ENCODE peak calls at places on chromosome 4, in nine cellular contexts. T is substantia nigra; V is stimulated activated CD4-positive, alpha-beta T cell treated with anti-CD3 and anti-CD28 coated beads, TNF-alpha, amount 100 ng/mL, for 4 hours; W is PC-3; R is activated T-helper 1 cell treated with anti-CD3 and anti-CD28 coated beads, Interleukin-2, amount 50 U/mL, for 16 hours; N is ACHN; E is PC-9; Z is retina; Y is cerebellum. U is an unnamed sample.

GRCh38 chr4:15659768-15660394 is 4.7 kb upstream of the FBXL5 start:
- DNase-seq in V (no peak), Z (no peak), Y (no peak), N (no peak), W (no peak), T (no peak), E (no peak), R (no peak), U (no peak)

GRCh38 chr4:87545052-87545451 is 15.9 kb upstream of the SPARCL1 start:
- DNase-seq in V (no peak), N (no peak), E (no peak), Z (no peak), T (no peak), R (no peak), Y (no peak), W (no peak), U (no peak)

GRCh38 chr4:100062921-100063320 is 112.8 kb upstream of the H2AZ1 start:
- DNase-seq in N (no peak), Z (no peak), W (peak; percentile 14), R (no peak), V (no peak), E (no peak), Y (no peak), T (no peak), U (no peak)

GRCh38 chr4:112633477-112634235 is 3.1 kb downstream of the ZGRF1 start:
- DNase-seq in R (no peak), V (no peak), T (no peak), Y (peak; percentile 32), E (no peak), N (peak; percentile 50), W (peak; percentile 38), Z (peak; percentile 32), U (peak; percentile 24)

GRCh38 chr4:54091637-54092404 is 8.1 kb upstream of the GSX2 start:
- DNase-seq in Z (peak; percentile 85), V (peak; percentile 60), R (peak; percentile 62), E (peak; percentile 44), T (peak; percentile 16), N (peak; percentile 52), Y (peak; percentile 70), W (peak; percentile 73), U (peak; percentile 74)

GRCh38 chr4:15756361-15756861 is 21.7 kb upstream of the CD38 start:
- DNase-seq in T (no peak), W (peak; percentile 82), E (no peak), V (peak; percentile 35), R (peak; percentile 65), Y (no peak), N (no peak), Z (no peak), U (no peak)

GRCh38 chr4:186554890-186555827 is at the start of gene MTNR1A:
- DNase-seq in T (no peak), E (no peak), N (no peak), Y (peak; percentile 66), Z (peak; percentile 78), W (no peak), V (no peak), R (no peak), U (peak; percentile 51)

GRCh38 chr4:171017596-171017995 is 795.6 kb upstream of the GALNTL6 start:
- DNase-seq in N (no peak), E (no peak), R (no peak), W (no peak), V (no peak), Z (no peak), Y (no peak), T (no peak), U (no peak)

GRCh38 chr4:115275615-115276014 is 162.2 kb upstream of the NDST4 start:
- DNase-seq in Y (peak; percentile 18), Z (no peak), R (no peak), N (no peak), V (no peak), E (no peak), T (no peak), W (no peak), U (no peak)

GRCh38 chr4:52890401-52890791 is 28.3 kb downstream of the RASL11B start:
- DNase-seq in R (no peak), N (no peak), Y (no peak), T (no peak), E (no peak), Z (no peak), W (no peak), V (no peak), U (no peak)

GRCh38 chr4:109729155-109729562 is 711 bp downstream of the PLA2G12A start:
- DNase-seq in N (peak; percentile 12), Z (no peak), Y (peak; percentile 10), E (no peak), R (no peak), T (no peak), W (no peak), V (no peak), U (no peak)

GRCh38 chr4:125283702-125284279 is 31.0 kb upstream of the FAT4 start:
- DNase-seq in N (peak; percentile 29), Z (peak; percentile 32), R (no peak), V (no peak), T (no peak), Y (no peak), E (no peak), W (peak; percentile 39), U (peak; percentile 25)

GRCh38 chr4:3766207-3766790 is at the start of gene ADRA2C:
- DNase-seq in W (no peak), V (no peak), T (no peak), E (no peak), N (peak; percentile 32), Y (no peak), Z (no peak), R (no peak), U (no peak)

GRCh38 chr4:36292551-36293188 is 11.3 kb downstream of the DTHD1 start:
- DNase-seq in E (no peak), N (no peak), W (no peak), V (no peak), Z (no peak), T (no peak), Y (no peak), R (no peak), U (no peak)

GRCh38 chr4:109276482-109277095 is 25.9 kb downstream of the COL25A1 start:
- DNase-seq in N (no peak), W (no peak), T (no peak), R (no peak), Z (no peak), E (no peak), V (no peak), Y (no peak), U (no peak)

GRCh38 chr4:8768357-8768999 is 103.2 kb downstream of the HMX1 start:
- DNase-seq in Z (peak; percentile 23), W (no peak), V (no peak), E (no peak), N (no peak), R (no peak), Y (no peak), T (no peak), U (no peak)

GRCh38 chr4:54228064-54228527 is 997 bp upstream of the PDGFRA start:
- DNase-seq in W (peak; percentile 83), Y (peak; percentile 33), V (no peak), Z (peak; percentile 91), T (no peak), R (no peak), E (peak; percentile 21), N (peak; percentile 59), U (peak; percentile 78)

GRCh38 chr4:170083546-170083945 is 6.2 kb downstream of the AADAT start:
- DNase-seq in V (no peak), W (no peak), Y (no peak), E (no peak), N (no peak), T (no peak), Z (no peak), R (no peak), U (no peak)

GRCh38 chr4:189385579-189385978 is 555.1 kb upstream of the FRG1 start:
- DNase-seq in Y (no peak), W (no peak), N (no peak), V (no peak), Z (no peak), E (no peak), T (no peak), R (no peak), U (no peak)

GRCh38 chr4:6608758-6609414 is 31.6 kb upstream of the MRFAP1 start:
- DNase-seq in T (no peak), R (no peak), E (no peak), Y (peak; percentile 7), V (no peak), W (no peak), Z (no peak), N (no peak), U (peak; percentile 65)

GRCh38 chr4:101418055-101418454 is 70.7 kb upstream of the PPP3CA start:
- DNase-seq in W (no peak), V (no peak), N (no peak), E (no peak), Y (no peak), Z (no peak), R (peak; percentile 25), T (no peak), U (no peak)

GRCh38 chr4:54913751-54914526 is 211.5 kb downstream of the KDR start:
- DNase-seq in N (no peak), V (no peak), Y (no peak), W (peak; percentile 68), E (no peak), R (no peak), Z (no peak), T (no peak), U (no peak)

GRCh38 chr4:69974646-69975045 is 9.1 kb upstream of the CSN2 start:
- DNase-seq in E (no peak), Z (no peak), N (no peak), W (no peak), R (no peak), Y (no peak), V (no peak), T (no peak), U (no peak)

GRCh38 chr4:166290426-166290825 is 417.4 kb downstream of the TLL1 start:
- DNase-seq in Y (no peak), V (no peak), R (no peak), N (no peak), E (no peak), Z (no peak), W (no peak), T (no peak), U (no peak)

GRCh38 chr4:147407261-147408045 is 73.4 kb upstream of the EDNRA start:
- DNase-seq in E (no peak), Y (no peak), V (no peak), R (no peak), T (no peak), N (peak; percentile 2), W (no peak), Z (no peak), U (no peak)

GRCh38 chr4:24209131-24209530 is 319.3 kb upstream of the PPARGC1A start:
- DNase-seq in V (no peak), R (no peak), N (no peak), Y (no peak), E (no peak), Z (no peak), T (no peak), W (no peak), U (no peak)

GRCh38 chr4:107734120-107734519 is 14.1 kb upstream of the PAPSS1 start:
- DNase-seq in V (no peak), Z (no peak), R (no peak), W (peak; percentile 33), E (no peak), T (no peak), Y (no peak), N (peak; percentile 24), U (no peak)

U was measured in SK-N-DZ.